ENCODE peak calls at places on chromosomes 6 and 20, in five cellular contexts. One of them, this sample, is unnamed.

GRCh38 chr6:140208286-140208685 is 833.8 kb upstream of the CITED2 start:
- DNase-seq in OCI-LY7: no peak
- DNase-seq in aorta: no peak
- DNase-seq in small intestine: peak; percentile 45
- DNase-seq in tibial artery: no peak
- DNase-seq in this sample: no peak

GRCh38 chr6:115899883-115900282 is 160.8 kb downstream of the FRK start:
- DNase-seq in small intestine: no peak
- DNase-seq in OCI-LY7: peak; percentile 8
- DNase-seq in tibial artery: no peak
- DNase-seq in aorta: no peak
- DNase-seq in this sample: no peak

GRCh38 chr20:49700411-49701185 is 13.1 kb downstream of the B4GALT5 start:
- DNase-seq in aorta: no peak
- DNase-seq in small intestine: no peak
- DNase-seq in OCI-LY7: no peak
- DNase-seq in tibial artery: no peak
- DNase-seq in this sample: peak; percentile 80

GRCh38 chr6:75458895-75459294 is 34.7 kb downstream of the FILIP1 start:
- DNase-seq in tibial artery: no peak
- DNase-seq in small intestine: no peak
- DNase-seq in OCI-LY7: no peak
- DNase-seq in aorta: no peak
- DNase-seq in this sample: peak; percentile 67

GRCh38 chr20:51500936-51501335 is 41.6 kb downstream of the NFATC2 start:
- DNase-seq in small intestine: peak; percentile 29
- DNase-seq in tibial artery: no peak
- DNase-seq in OCI-LY7: peak; percentile 28
- DNase-seq in aorta: no peak
- DNase-seq in this sample: peak; percentile 17

GRCh38 chr20:4470375-4470774 is 251.3 kb upstream of the PRND start:
- DNase-seq in OCI-LY7: no peak
- DNase-seq in aorta: no peak
- DNase-seq in small intestine: no peak
- DNase-seq in tibial artery: no peak
- DNase-seq in this sample: no peak

GRCh38 chr6:83333500-83333899 is 97.4 kb downstream of the ME1 start:
- DNase-seq in aorta: no peak
- DNase-seq in tibial artery: no peak
- DNase-seq in small intestine: no peak
- DNase-seq in OCI-LY7: no peak
- DNase-seq in this sample: no peak

GRCh38 chr6:124742971-124743370 is 219.3 kb upstream of the RNF217 start:
- DNase-seq in OCI-LY7: no peak
- DNase-seq in tibial artery: no peak
- DNase-seq in aorta: no peak
- DNase-seq in small intestine: no peak
- DNase-seq in this sample: peak; percentile 80

GRCh38 chr6:23446394-23447001 is 679.5 kb upstream of the NRSN1 start:
- DNase-seq in aorta: no peak
- DNase-seq in tibial artery: no peak
- DNase-seq in OCI-LY7: no peak
- DNase-seq in small intestine: no peak
- DNase-seq in this sample: peak; percentile 34

GRCh38 chr6:20873425-20874190 is 339.4 kb downstream of the CDKAL1 start:
- DNase-seq in tibial artery: no peak
- DNase-seq in OCI-LY7: no peak
- DNase-seq in aorta: no peak
- DNase-seq in small intestine: no peak
- DNase-seq in this sample: no peak

GRCh38 chr6:111711476-111711875 is 105.8 kb upstream of the TRAF3IP2 start:
- DNase-seq in small intestine: peak; percentile 42
- DNase-seq in aorta: no peak
- DNase-seq in OCI-LY7: no peak
- DNase-seq in tibial artery: no peak
- DNase-seq in this sample: no peak

GRCh38 chr6:169766921-169767736 is 15.7 kb downstream of the ERMARD start:
- DNase-seq in tibial artery: no peak
- DNase-seq in aorta: no peak
- DNase-seq in OCI-LY7: no peak
- DNase-seq in small intestine: peak; percentile 80
- DNase-seq in this sample: no peak

GRCh38 chr6:154653853-154654252 is 79.4 kb upstream of the SCAF8 start:
- DNase-seq in OCI-LY7: no peak
- DNase-seq in small intestine: peak; percentile 13
- DNase-seq in tibial artery: no peak
- DNase-seq in aorta: no peak
- DNase-seq in this sample: peak; percentile 96

GRCh38 chr6:64483956-64484499 is 848.4 kb downstream of the PHF3 start:
- DNase-seq in small intestine: no peak
- DNase-seq in OCI-LY7: no peak
- DNase-seq in aorta: no peak
- DNase-seq in tibial artery: no peak
- DNase-seq in this sample: no peak

GRCh38 chr6:105179244-105180065 is at the start of gene POPDC3:
- DNase-seq in OCI-LY7: no peak
- DNase-seq in aorta: no peak
- DNase-seq in small intestine: no peak
- DNase-seq in tibial artery: no peak
- DNase-seq in this sample: peak; percentile 57

GRCh38 chr6:121597654-121598053 is 162.2 kb downstream of the GJA1 start:
- DNase-seq in tibial artery: no peak
- DNase-seq in small intestine: no peak
- DNase-seq in aorta: no peak
- DNase-seq in OCI-LY7: no peak
- DNase-seq in this sample: peak; percentile 51

GRCh38 chr6:85250586-85251216 is 199.2 kb upstream of the NT5E start:
- DNase-seq in aorta: no peak
- DNase-seq in tibial artery: no peak
- DNase-seq in small intestine: no peak
- DNase-seq in OCI-LY7: no peak
- DNase-seq in this sample: no peak

GRCh38 chr20:11204926-11205768 is 531.3 kb upstream of the JAG1 start:
- DNase-seq in small intestine: peak; percentile 82
- DNase-seq in aorta: no peak
- DNase-seq in tibial artery: peak; percentile 73
- DNase-seq in OCI-LY7: peak; percentile 50
- DNase-seq in this sample: peak; percentile 69

GRCh38 chr6:11248974-11249761 is 16.7 kb upstream of the NEDD9 start:
- DNase-seq in aorta: no peak
- DNase-seq in small intestine: no peak
- DNase-seq in tibial artery: no peak
- DNase-seq in OCI-LY7: no peak
- DNase-seq in this sample: no peak

GRCh38 chr20:3042621-3043020 is 801 bp upstream of the GNRH2 start:
- DNase-seq in small intestine: no peak
- DNase-seq in aorta: no peak
- DNase-seq in tibial artery: peak; percentile 85
- DNase-seq in OCI-LY7: no peak
- DNase-seq in this sample: no peak

GRCh38 chr6:16436550-16436949 is 198.2 kb downstream of the GMPR start:
- DNase-seq in small intestine: peak; percentile 13
- DNase-seq in tibial artery: no peak
- DNase-seq in aorta: no peak
- DNase-seq in OCI-LY7: no peak
- DNase-seq in this sample: no peak

GRCh38 chr20:20594171-20594530 is 118.3 kb downstream of the RALGAPA2 start:
- DNase-seq in tibial artery: no peak
- DNase-seq in aorta: no peak
- DNase-seq in small intestine: peak; percentile 4
- DNase-seq in OCI-LY7: peak; percentile 38
- DNase-seq in this sample: no peak

GRCh38 chr20:25389381-25389857 is 1.2 kb downstream of the ABHD12 start:
- DNase-seq in small intestine: peak; percentile 37
- DNase-seq in aorta: no peak
- DNase-seq in tibial artery: no peak
- DNase-seq in OCI-LY7: no peak
- DNase-seq in this sample: peak; percentile 37

GRCh38 chr6:35262596-35262995 is 3.1 kb downstream of the ZNF76 start:
- DNase-seq in aorta: no peak
- DNase-seq in tibial artery: no peak
- DNase-seq in OCI-LY7: no peak
- DNase-seq in small intestine: no peak
- DNase-seq in this sample: no peak

GRCh38 chr6:82511546-82511945 is 147.9 kb downstream of the TPBG start:
- DNase-seq in OCI-LY7: no peak
- DNase-seq in tibial artery: no peak
- DNase-seq in aorta: no peak
- DNase-seq in small intestine: no peak
- DNase-seq in this sample: no peak

GRCh38 chr20:45911486-45912343 is at the start of gene PLTP:
- DNase-seq in OCI-LY7: no peak
- DNase-seq in aorta: peak; percentile 87
- DNase-seq in tibial artery: peak; percentile 88
- DNase-seq in small intestine: no peak
- DNase-seq in this sample: no peak

GRCh38 chr6:156832166-156832743 is 55.1 kb downstream of the ARID1B start:
- DNase-seq in aorta: no peak
- DNase-seq in small intestine: peak; percentile 9
- DNase-seq in tibial artery: no peak
- DNase-seq in OCI-LY7: no peak
- DNase-seq in this sample: peak; percentile 35

GRCh38 chr6:15365273-15365687 is 119.4 kb downstream of the JARID2 start:
- DNase-seq in tibial artery: peak; percentile 85
- DNase-seq in small intestine: peak; percentile 82
- DNase-seq in aorta: peak; percentile 83
- DNase-seq in OCI-LY7: no peak
- DNase-seq in this sample: peak; percentile 84

GRCh38 chr20:37823276-37823980 is 79.5 kb upstream of the VSTM2L start:
- DNase-seq in small intestine: no peak
- DNase-seq in OCI-LY7: no peak
- DNase-seq in aorta: no peak
- DNase-seq in tibial artery: no peak
- DNase-seq in this sample: peak; percentile 52

GRCh38 chr6:162497371-162497770 is 230.2 kb downstream of the PRKN start:
- DNase-seq in aorta: no peak
- DNase-seq in small intestine: no peak
- DNase-seq in tibial artery: no peak
- DNase-seq in OCI-LY7: no peak
- DNase-seq in this sample: no peak

GRCh38 chr6:95946906-95947305 is 68.9 kb upstream of the FUT9 start:
- DNase-seq in aorta: no peak
- DNase-seq in OCI-LY7: no peak
- DNase-seq in tibial artery: no peak
- DNase-seq in small intestine: no peak
- DNase-seq in this sample: no peak

GRCh38 chr6:75208564-75209431 is 2.9 kb upstream of the COL12A1 start:
- DNase-seq in small intestine: peak; percentile 74
- DNase-seq in aorta: peak; percentile 96
- DNase-seq in OCI-LY7: peak; percentile 78
- DNase-seq in tibial artery: peak; percentile 92
- DNase-seq in this sample: peak; percentile 71

GRCh38 chr20:34311118-34312023 is 8.2 kb upstream of the AHCY start:
- DNase-seq in small intestine: peak; percentile 96
- DNase-seq in OCI-LY7: no peak
- DNase-seq in tibial artery: no peak
- DNase-seq in aorta: peak; percentile 82
- DNase-seq in this sample: no peak
- H3K27ac ChIP-seq in small intestine: peak overlapping the region; percentile 24
- H3K27ac ChIP-seq in OCI-LY7: no peak overlapping the region
- H3K27ac ChIP-seq in tibial artery: no peak overlapping the region
- H3K27ac ChIP-seq in aorta: no peak overlapping the region
- H3K27ac ChIP-seq in this sample: no peak overlapping the region

GRCh38 chr6:41939091-41939847 is 2.3 kb downstream of the CCND3 start:
- DNase-seq in OCI-LY7: peak; percentile 31
- DNase-seq in tibial artery: no peak
- DNase-seq in small intestine: no peak
- DNase-seq in aorta: peak; percentile 79
- DNase-seq in this sample: no peak
- H3K4me1 ChIP-seq in OCI-LY7: peaks cover 78% of the 10 kb centered on the region
- H3K4me1 ChIP-seq in tibial artery: peaks cover 19% of the 10 kb centered on the region
- H3K4me1 ChIP-seq in small intestine: peaks cover 7% of the 10 kb centered on the region
- H3K4me1 ChIP-seq in aorta: no peaks in the 10 kb centered on the region
- H3K4me1 ChIP-seq in this sample: peaks cover 42% of the 10 kb centered on the region

GRCh38 chr6:26333458-26334297 is 31.3 kb upstream of the BTN3A2 start:
- DNase-seq in OCI-LY7: no peak
- DNase-seq in aorta: no peak
- DNase-seq in tibial artery: no peak
- DNase-seq in small intestine: no peak
- DNase-seq in this sample: no peak
- H3K27ac ChIP-seq in OCI-LY7: no peak overlapping the region
- H3K27ac ChIP-seq in aorta: no peak overlapping the region
- H3K27ac ChIP-seq in tibial artery: no peak overlapping the region
- H3K27ac ChIP-seq in small intestine: no peak overlapping the region
- H3K27ac ChIP-seq in this sample: no peak overlapping the region

DNA sequence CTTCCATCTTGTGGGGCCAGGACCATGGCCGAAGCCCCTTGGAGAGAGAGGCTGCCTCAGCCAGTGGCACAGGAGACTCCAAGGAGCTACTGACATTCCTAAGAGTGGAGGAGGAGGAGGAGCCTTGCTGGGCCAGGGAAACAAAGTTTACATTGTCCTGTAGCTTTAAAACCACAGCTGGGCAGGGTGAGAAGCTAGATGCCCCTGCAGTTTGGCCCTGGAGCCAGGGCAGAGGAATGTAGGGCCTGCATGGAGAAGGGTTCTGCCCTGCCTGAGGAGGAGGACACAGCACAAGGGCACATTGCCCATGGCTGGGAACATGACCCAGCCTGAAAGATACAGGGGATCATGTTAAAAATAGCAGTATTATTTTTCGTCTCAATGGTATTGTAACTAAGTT is 37.4 kb downstream of the PLCG1 start:
- DNase-seq in tibial artery: peak; percentile 70
- DNase-seq in small intestine: no peak
- DNase-seq in aorta: peak; percentile 67
- DNase-seq in OCI-LY7: no peak
- DNase-seq in this sample: no peak
- H3K4me1 ChIP-seq in tibial artery: peaks cover 75% of the 10 kb centered on the region
- H3K4me1 ChIP-seq in small intestine: no peaks in the 10 kb centered on the region
- H3K4me1 ChIP-seq in aorta: peaks cover 7% of the 10 kb centered on the region
- H3K4me1 ChIP-seq in OCI-LY7: no peaks in the 10 kb centered on the region
- H3K4me1 ChIP-seq in this sample: peaks cover 77% of the 10 kb centered on the region